ENCODE peak calls at places on chromosome X, in ten cellular contexts. S is GM23338; P is aorta; Z is right atrium auricular region; L is naive thymus-derived CD4-positive, alpha-beta T cell; T is K562; B is fibroblast of lung; X is GM23248; K is psoas muscle; U is trophoblast cell. Q is an unnamed sample. For H3K4me1, the result is how much of the 10 kb centered on the place peaks cover.

GRCh38 chrX:25524150-25524549 is 508.4 kb upstream of the ARX start:
- DNase-seq in P (no peak), L (no peak), U (no peak), X (no peak), K (no peak), Z (no peak), S (no peak), T (no peak), B (no peak), Q (no peak)

GRCh38 chrX:150955590-150955989 is 27.5 kb upstream of the HMGB3 start:
- DNase-seq in B (no peak), K (no peak), L (no peak), X (no peak), T (no peak), S (no peak), P (no peak), U (no peak), Z (no peak), Q (no peak)

GRCh38 chrX:27186671-27187070 is 276.5 kb downstream of the PPP4R3C start:
- DNase-seq in T (peak), P (no peak), X (peak), U (peak), L (no peak), Z (no peak), S (peak), K (no peak), B (peak), Q (peak)

GRCh38 chrX:50036481-50036880 is 114.1 kb downstream of the CLCN5 start:
- DNase-seq in X (no peak), Z (no peak), U (no peak), T (no peak), L (no peak), S (no peak), P (no peak), B (peak), K (no peak), Q (no peak)

GRCh38 chrX:10447577-10448214 is 172.7 kb downstream of the MID1 start:
- DNase-seq in U (peak), L (no peak), T (no peak), S (no peak), P (no peak), Z (no peak), K (no peak), X (peak), B (peak), Q (no peak)

GRCh38 chrX:149682956-149683947 is 28.6 kb upstream of the MAGEA11 start:
- DNase-seq in X (no peak), P (no peak), T (no peak), U (peak), K (no peak), L (no peak), Z (no peak), B (peak), S (peak), Q (no peak)

GRCh38 chrX:150848914-150849365 is 49.5 kb downstream of the CD99L2 start:
- DNase-seq in L (no peak), U (peak), B (no peak), S (no peak), P (no peak), T (peak), Z (no peak), K (peak), X (no peak), Q (no peak)

GRCh38 chrX:37686348-37686736 is 751 bp downstream of the XK start:
- DNase-seq in L (no peak), T (no peak), K (no peak), Z (no peak), P (no peak), S (no peak), X (no peak), B (no peak), U (no peak), Q (no peak)

GRCh38 chrX:13420545-13421183 is 100.8 kb upstream of the ATXN3L start:
- DNase-seq in T (no peak), L (no peak), K (no peak), Z (no peak), X (no peak), B (no peak), P (no peak), U (no peak), S (no peak), Q (no peak)
- H3K4me1 ChIP-seq in T (under half), L (under half), K (under half), Z (under half), X (under half), B (under half), P (under half), U (under half), S (under half), Q (under half)

DNA sequence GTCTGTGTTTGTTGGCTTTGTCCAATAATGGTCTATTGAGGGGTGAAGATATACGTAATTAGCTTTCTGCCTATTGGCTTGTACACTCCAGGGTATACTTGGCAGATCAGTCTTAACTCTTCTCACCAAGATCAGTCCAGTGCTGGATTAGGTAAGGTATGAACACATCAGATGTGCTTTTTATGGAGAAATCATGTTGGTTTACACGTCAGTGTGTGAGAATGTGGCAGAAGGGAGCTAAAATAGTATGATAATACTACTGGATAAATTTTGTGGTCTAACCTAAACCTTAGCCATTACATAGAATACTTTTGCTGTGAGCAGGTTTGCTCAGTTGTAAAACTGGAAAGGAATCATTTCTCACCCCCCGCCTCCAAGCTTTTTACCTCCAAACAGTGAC is 4.2 kb downstream of the PDHA1 start:
- DNase-seq in K (no peak), L (no peak), B (peak), U (no peak), S (no peak), X (peak), T (no peak), P (no peak), Z (no peak), Q (no peak)
- H3K4me1 ChIP-seq in K (under half), L (under half), B (under half), U (under half), S (under half), X (under half), T (under half), P (under half), Z (under half), Q (under half)

DNA sequence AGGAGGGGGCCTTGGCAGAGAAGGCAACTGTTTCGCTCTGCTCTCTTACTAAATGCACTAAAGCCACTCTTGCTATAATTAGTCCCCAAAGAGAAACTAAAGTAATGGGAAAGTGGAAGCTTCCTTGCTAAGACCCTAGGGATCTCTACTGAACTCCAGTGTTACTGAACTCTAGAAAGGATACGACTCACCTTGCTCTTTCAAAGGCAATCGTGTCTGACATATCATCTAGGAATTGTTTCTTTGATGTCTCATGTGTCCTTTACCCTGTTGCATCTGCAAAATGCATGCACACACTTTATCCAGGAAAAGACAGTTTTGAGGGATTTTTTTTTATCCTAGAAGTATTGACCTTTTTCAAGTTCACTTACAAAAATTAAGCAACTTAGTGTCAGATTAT is 148.1 kb upstream of the FAM9B start:
- DNase-seq in U (no peak), T (no peak), Z (no peak), X (peak), K (no peak), P (no peak), L (no peak), B (no peak), S (no peak), Q (no peak)
- H3K4me1 ChIP-seq in U (under half), T (under half), Z (under half), X (under half), K (under half), P (under half), L (under half), B (under half), S (under half), Q (under half)

DNA sequence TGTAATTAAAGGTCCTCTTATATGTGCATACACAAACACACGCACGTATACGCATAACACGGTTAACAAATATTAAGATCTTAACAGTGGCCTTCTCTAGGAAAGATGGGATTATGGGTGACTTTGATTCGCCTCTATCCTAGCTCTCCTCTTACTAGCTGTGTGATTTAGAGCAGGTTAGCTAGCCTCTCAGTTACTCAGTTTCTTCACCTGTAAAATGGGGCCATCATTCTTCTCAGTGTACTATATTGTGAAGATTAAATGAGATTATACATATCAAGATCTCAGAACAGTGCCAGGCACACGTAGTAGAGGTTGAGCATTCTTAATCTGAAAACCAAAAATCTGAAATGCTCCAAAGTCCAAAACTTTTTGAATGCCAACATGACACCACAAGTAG is 159.3 kb downstream of the BCOR start:
- DNase-seq in T (no peak), U (no peak), X (no peak), B (no peak), P (no peak), Z (no peak), S (no peak), K (no peak), L (no peak), Q (no peak)
- H3K4me1 ChIP-seq in T (under half), U (under half), X (under half), B (under half), P (under half), Z (under half), S (under half), K (under half), L (under half), Q (under half)

GRCh38 chrX:65720580-65720979 is 53.1 kb downstream of the MSN start:
- DNase-seq in L (no peak), T (no peak), P (no peak), Z (no peak), B (no peak), K (no peak), U (no peak), X (no peak), S (no peak), Q (peak)

GRCh38 chrX:65723706-65724105 is 56.3 kb downstream of the MSN start:
- DNase-seq in S (no peak), T (no peak), Z (no peak), X (peak), P (no peak), B (no peak), K (no peak), U (no peak), L (no peak), Q (no peak)

GRCh38 chrX:65718538-65718937 is 51.1 kb downstream of the MSN start:
- DNase-seq in K (no peak), Z (no peak), T (no peak), P (no peak), B (no peak), S (no peak), L (no peak), U (no peak), X (no peak), Q (no peak)
- H3K4me1 ChIP-seq in K (under half), Z (under half), T (under half), P (under half), B (under half), S (under half), L (half or more), U (under half), X (under half), Q (under half)

GRCh38 chrX:67724359-67725110 is 180.7 kb downstream of the AR start:
- DNase-seq in B (peak), U (no peak), K (no peak), T (no peak), Z (no peak), S (no peak), L (no peak), P (no peak), X (peak), Q (no peak)

GRCh38 chrX:67726028-67726427 is 182.2 kb downstream of the AR start:
- DNase-seq in T (no peak), Z (no peak), P (no peak), L (no peak), S (no peak), X (no peak), K (no peak), U (no peak), B (no peak), Q (no peak)

GRCh38 chrX:67723580-67724351 is 179.9 kb downstream of the AR start:
- DNase-seq in P (no peak), L (no peak), B (no peak), S (no peak), X (no peak), U (no peak), Z (no peak), K (no peak), T (no peak), Q (no peak)

GRCh38 chrX:67727576-67727975 is 183.8 kb downstream of the AR start:
- DNase-seq in K (no peak), T (no peak), X (no peak), U (no peak), Z (no peak), P (no peak), B (no peak), L (no peak), S (no peak), Q (no peak)

GRCh38 chrX:67725471-67725870 is 181.7 kb downstream of the AR start:
- DNase-seq in K (no peak), U (no peak), L (no peak), X (peak), S (no peak), Z (no peak), P (no peak), T (no peak), B (no peak), Q (no peak)
- H3K4me1 ChIP-seq in K (under half), U (under half), L (under half), X (under half), S (under half), Z (under half), P (under half), T (under half), B (under half), Q (under half)

GRCh38 chrX:153492543-153492942 is 2.2 kb upstream of the BGN start:
- DNase-seq in U (no peak), S (no peak), B (no peak), Z (no peak), K (no peak), P (no peak), T (no peak), L (no peak), X (no peak), Q (no peak)

GRCh38 chrX:153492153-153492454 is 2.7 kb upstream of the BGN start:
- DNase-seq in P (no peak), L (no peak), B (no peak), Z (no peak), X (no peak), S (no peak), U (no peak), K (no peak), T (no peak), Q (no peak)

GRCh38 chrX:153491351-153492152 is 3.2 kb upstream of the BGN start:
- DNase-seq in U (no peak), T (no peak), K (no peak), S (no peak), Z (no peak), X (no peak), L (no peak), B (no peak), P (no peak), Q (no peak)

GRCh38 chrX:153488231-153488914 is 6.4 kb upstream of the BGN start:
- DNase-seq in K (peak), L (no peak), T (no peak), Z (no peak), P (peak), U (no peak), S (no peak), B (peak), X (peak), Q (peak)

DNA sequence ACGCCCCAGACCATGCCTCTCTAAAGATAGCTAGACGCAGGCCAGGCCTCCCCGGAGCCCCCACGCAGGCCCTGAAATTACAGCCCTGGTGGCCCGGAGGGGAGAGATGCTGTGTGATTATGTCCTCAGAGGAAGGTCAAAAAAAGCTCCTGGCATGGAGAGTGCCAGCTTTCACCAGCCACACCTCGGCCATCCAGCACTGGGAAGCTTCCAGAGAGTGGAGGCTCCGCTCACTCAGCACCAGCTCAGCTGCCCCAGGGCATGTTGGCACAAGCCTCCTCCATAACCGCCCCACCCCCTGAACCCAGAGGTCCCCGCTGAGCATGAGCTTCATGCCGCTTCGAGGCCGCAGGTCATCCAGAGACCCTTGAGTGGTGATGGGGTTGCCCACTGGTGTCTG is 4.6 kb upstream of the BGN start:
- DNase-seq in S (no peak), P (no peak), K (no peak), L (no peak), Z (no peak), T (no peak), X (no peak), B (no peak), U (no peak), Q (no peak)
- H3K4me1 ChIP-seq in S (under half), P (under half), K (under half), L (under half), Z (under half), T (under half), X (under half), B (under half), U (under half), Q (under half)

Q was measured in adrenal gland.